ENCODE peak calls at places on chromosomes 16 and 17, in nine cellular contexts. G, E, O, M, P, B, C, K and A are unnamed samples.

GRCh38 chr16:84228321-84228838 is 11.4 kb downstream of the KCNG4 start:
- DNase-seq in B (peak; percentile 85), O (no peak), M (peak; percentile 92), E (peak; percentile 59), K (peak; percentile 94), P (peak; percentile 81), G (peak; percentile 73), C (peak; percentile 86), A (peak; percentile 77)

GRCh38 chr16:85901760-85902365 is 2.9 kb downstream of the IRF8 start:
- DNase-seq in E (no peak), G (no peak), M (no peak), O (no peak), B (no peak), P (no peak), K (peak; percentile 36), C (no peak), A (no peak)

GRCh38 chr16:13291934-13292333 is 390.5 kb downstream of the SHISA9 start:
- DNase-seq in M (no peak), E (no peak), C (no peak), G (no peak), B (no peak), O (no peak), K (no peak), P (no peak), A (no peak)

GRCh38 chr16:70703041-70703834 is 17.4 kb upstream of the MTSS2 start:
- DNase-seq in G (no peak), C (peak; percentile 82), P (no peak), K (peak; percentile 47), B (no peak), O (no peak), E (no peak), M (peak; percentile 93), A (peak; percentile 68)

GRCh38 chr17:69717214-69717613 is 302.7 kb downstream of the MAP2K6 start:
- DNase-seq in K (no peak), M (no peak), E (no peak), C (no peak), B (no peak), O (no peak), P (no peak), G (no peak), A (no peak)

GRCh38 chr17:5695480-5695879 is 111.2 kb upstream of the NLRP1 start:
- DNase-seq in M (peak; percentile 1), P (no peak), B (no peak), G (no peak), O (no peak), E (no peak), K (no peak), C (no peak), A (no peak)

GRCh38 chr16:70724146-70725023 is 38.5 kb upstream of the MTSS2 start:
- DNase-seq in P (no peak), G (no peak), O (no peak), K (no peak), E (no peak), B (no peak), M (no peak), C (no peak), A (no peak)

GRCh38 chr17:1896243-1897163 is 66.7 kb downstream of the RPA1 start:
- DNase-seq in B (no peak), M (no peak), P (no peak), O (no peak), G (no peak), K (no peak), C (no peak), E (no peak), A (no peak)

GRCh38 chr16:50462793-50463507 is 85.2 kb upstream of the NKD1 start:
- DNase-seq in G (no peak), C (no peak), P (no peak), E (no peak), M (peak; percentile 49), K (no peak), B (no peak), O (peak; percentile 18), A (no peak)

GRCh38 chr16:65889533-65889966 is 476.9 kb upstream of the CDH5 start:
- DNase-seq in O (no peak), M (no peak), G (no peak), K (peak; percentile 7), E (no peak), B (no peak), C (no peak), P (no peak), A (no peak)

GRCh38 chr16:83802135-83802534 is 5.6 kb upstream of the HSBP1 start:
- DNase-seq in C (no peak), E (no peak), K (peak; percentile 75), O (no peak), G (no peak), M (no peak), P (no peak), B (no peak), A (peak; percentile 34)

GRCh38 chr17:73960469-73960868 is 243.0 kb upstream of the RPL38 start:
- DNase-seq in C (no peak), M (no peak), B (no peak), G (no peak), E (no peak), P (no peak), O (no peak), K (no peak), A (no peak)

GRCh38 chr16:629289-630023 is 1.3 kb upstream of the WFIKKN1 start:
- DNase-seq in P (peak; percentile 38), E (no peak), O (no peak), B (no peak), G (no peak), M (no peak), C (no peak), K (no peak), A (no peak)

GRCh38 chr16:48526058-48526957 is 83.7 kb downstream of the N4BP1 start:
- DNase-seq in E (no peak), P (no peak), G (no peak), M (peak; percentile 58), B (no peak), O (peak; percentile 57), C (no peak), K (no peak), A (no peak)

GRCh38 chr17:48626470-48627241 is 498 bp upstream of the HOXB9 start:
- DNase-seq in M (no peak), K (peak; percentile 29), G (no peak), E (no peak), P (no peak), B (no peak), O (no peak), C (no peak), A (no peak)

GRCh38 chr16:29147710-29148425 is 163.0 kb downstream of the LAT start:
- DNase-seq in O (no peak), K (no peak), G (no peak), P (no peak), E (no peak), B (peak; percentile 70), M (no peak), C (no peak), A (no peak)

DNA sequence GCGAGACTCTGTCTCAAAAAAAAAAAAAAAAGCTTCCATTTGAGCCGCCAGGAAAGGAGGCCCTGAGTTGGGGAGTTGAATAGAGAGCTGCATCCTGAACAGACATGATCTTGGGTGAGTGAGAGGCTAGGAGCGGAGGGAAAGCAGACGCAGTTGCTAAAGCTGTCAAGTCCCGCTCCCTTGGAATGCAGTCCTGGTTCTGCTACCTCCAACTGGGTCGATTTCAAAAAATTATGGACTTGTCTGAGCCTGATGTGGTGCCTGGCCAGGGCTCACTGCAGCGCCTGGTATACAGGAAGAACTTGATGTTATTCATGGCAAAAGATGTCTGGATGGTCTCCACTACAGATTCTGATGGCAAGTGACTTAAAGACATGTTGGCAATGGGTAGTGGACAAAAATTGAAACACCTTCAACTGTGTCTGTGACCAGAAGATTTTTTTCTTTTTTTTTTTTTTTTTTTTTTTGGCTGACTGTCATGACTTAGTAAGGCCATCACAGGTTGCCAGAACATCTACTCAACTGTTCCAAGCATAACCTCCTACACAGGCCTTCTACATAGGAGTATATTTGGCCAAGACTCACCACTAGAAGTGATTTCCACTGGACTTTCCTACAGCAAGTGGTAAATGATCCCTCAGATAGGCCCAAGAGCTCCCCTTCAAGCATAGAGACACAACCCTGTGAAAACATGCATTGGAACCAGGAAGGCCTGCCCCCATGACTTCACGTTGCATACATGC is 726.1 kb downstream of the MAF start:
- DNase-seq in B (no peak), G (no peak), P (no peak), M (no peak), E (no peak), K (no peak), C (no peak), O (no peak), A (no peak)
- H3K4me1 ChIP-seq in B (no peaks in the 10 kb centered on the region), G (no peaks in the 10 kb centered on the region), P (peaks cover 1% of the 10 kb centered on the region), M (no peaks in the 10 kb centered on the region), E (peaks cover 1% of the 10 kb centered on the region), K (no peaks in the 10 kb centered on the region), C (peaks cover 5% of the 10 kb centered on the region), O (no peaks in the 10 kb centered on the region), A (no peaks in the 10 kb centered on the region)

DNA sequence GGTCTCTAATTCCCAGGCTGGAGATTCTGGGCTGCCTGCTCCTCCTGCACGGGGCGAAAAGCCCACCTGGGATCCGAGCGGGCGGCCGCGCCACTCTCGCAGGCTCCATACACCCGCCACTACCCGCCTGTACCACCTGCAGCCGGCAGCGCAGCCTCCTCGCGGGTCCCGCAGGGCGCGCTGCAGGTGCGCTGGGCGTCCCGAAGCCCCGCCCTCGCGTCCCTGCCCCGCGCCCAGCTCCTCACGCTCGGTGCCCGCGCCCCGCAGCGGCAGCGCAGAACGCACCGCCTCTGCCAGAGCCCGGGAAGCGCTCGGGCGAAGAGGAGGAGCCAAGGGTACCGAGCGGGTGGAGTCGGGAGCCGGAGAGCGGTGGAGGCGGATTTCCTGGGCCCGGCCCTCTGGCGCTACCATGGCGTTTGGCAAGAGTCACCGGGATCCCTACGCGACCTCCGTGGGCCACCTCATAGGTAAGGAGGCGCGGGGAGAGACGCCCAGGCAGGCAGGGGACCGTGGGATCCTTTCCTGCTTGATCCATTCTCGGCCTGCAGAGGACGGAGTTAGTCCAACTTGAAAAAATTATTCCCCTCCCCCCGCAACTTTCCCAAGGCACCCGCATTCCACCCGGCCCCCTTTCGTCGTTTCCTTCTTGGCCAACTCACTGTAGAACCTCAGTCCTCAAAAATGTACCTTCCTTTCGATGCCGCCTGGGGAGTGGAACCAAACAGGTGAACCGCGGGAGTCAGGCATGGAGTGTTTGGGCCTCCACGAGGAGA is at the start of gene TOM1L1:
- DNase-seq in E (peak; percentile 80), G (peak; percentile 64), C (peak; percentile 47), K (peak; percentile 72), P (peak; percentile 48), M (peak; percentile 81), B (peak; percentile 93), O (peak; percentile 90), A (peak; percentile 53)
- H3K4me3 ChIP-seq in E (peak within 1 kb of the TSS; percentile 61), G (peak within 1 kb of the TSS; percentile 47), C (peak within 1 kb of the TSS; percentile 66), K (peak within 1 kb of the TSS; percentile 35), P (peak within 1 kb of the TSS; percentile 50), M (peak within 1 kb of the TSS; percentile 69), B (peak within 1 kb of the TSS; percentile 47), O (peak within 1 kb of the TSS; percentile 55), A (peak within 1 kb of the TSS; percentile 60)

GRCh38 chr17:45889579-45889978 is 4.8 kb upstream of the MAPT start:
- DNase-seq in K (no peak), C (no peak), G (no peak), E (no peak), P (no peak), B (no peak), M (no peak), O (no peak), A (no peak)
- TF ChIP-seq CTCF in K (no peak), C (no peak), G (no peak), E (no peak), P (no peak), B (no peak), M (no peak), O (no peak), A (peak; percentile 8)

GRCh38 chr17:80458016-80458415 is 18.4 kb downstream of the NPTX1 start:
- DNase-seq in K (no peak), O (no peak), E (no peak), G (no peak), C (no peak), B (peak; percentile 16), P (no peak), M (no peak), A (no peak)
- H3K4me1 ChIP-seq in K (no peaks in the 10 kb centered on the region), O (peaks cover 15% of the 10 kb centered on the region), E (peaks cover 10% of the 10 kb centered on the region), G (peaks cover 28% of the 10 kb centered on the region), C (peaks cover 20% of the 10 kb centered on the region), B (peaks cover 33% of the 10 kb centered on the region), P (peaks cover 18% of the 10 kb centered on the region), M (peaks cover 4% of the 10 kb centered on the region), A (peaks cover 31% of the 10 kb centered on the region)